ENCODE peak calls at places on chromosomes 13 and 19, in four cellular contexts. D is HTR-8/SVneo, X is mucosa of descending colon, S is hepatic stellate cell. R is an unnamed sample.
A peak's percentile ranks its signal among the peaks of the same experiment; 100 is the strongest.

GRCh38 chr13:79405831-79406596 is at the start of gene RBM26:
- DNase-seq in X (peak; percentile 97), S (peak; percentile 90), D (peak; percentile 73), R (peak; percentile 78)

GRCh38 chr19:33401683-33402420 is 28.3 kb downstream of the CEBPG start:
- DNase-seq in D (no peak), X (no peak), S (no peak), R (no peak)

GRCh38 chr19:55526216-55527196 is 10.4 kb downstream of the SBK2 start:
- DNase-seq in S (peak; percentile 77), D (no peak), X (peak; percentile 87), R (no peak)

GRCh38 chr13:27969073-27969865 is at the start of gene CDX2:
- DNase-seq in S (no peak), X (peak; percentile 93), D (no peak), R (no peak)

GRCh38 chr13:41543664-41544300 is 86.4 kb downstream of the RGCC start:
- DNase-seq in S (no peak), D (no peak), X (no peak), R (no peak)

GRCh38 chr19:34960103-34960805 is 3.8 kb downstream of the ZNF792 start:
- DNase-seq in S (peak; percentile 57), D (peak; percentile 61), X (no peak), R (no peak)

GRCh38 chr13:60887711-60888110 is 490.7 kb downstream of the TDRD3 start:
- DNase-seq in S (no peak), X (no peak), D (no peak), R (no peak)

GRCh38 chr19:12484011-12484370 is 625 bp downstream of the ZNF709 start:
- DNase-seq in D (no peak), X (no peak), S (peak; percentile 11), R (no peak)

GRCh38 chr13:106602178-106602577 is 34.2 kb upstream of the ARGLU1 start:
- DNase-seq in D (no peak), S (no peak), X (peak; percentile 39), R (no peak)

GRCh38 chr13:98060282-98060681 is 82.6 kb upstream of the FARP1 start:
- DNase-seq in D (no peak), S (no peak), X (no peak), R (no peak)

GRCh38 chr19:35291916-35292315 is at the start of gene MAG:
- DNase-seq in S (no peak), X (no peak), D (no peak), R (no peak)

GRCh38 chr19:16449330-16449961 is 22.3 kb downstream of the EPS15L1 start:
- DNase-seq in D (no peak), S (peak; percentile 29), X (no peak), R (no peak)

GRCh38 chr13:104114111-104114510 is 1047.9 kb upstream of the SLC10A2 start:
- DNase-seq in D (no peak), S (no peak), X (no peak), R (no peak)

GRCh38 chr13:113145911-113146598 is 12.4 kb upstream of the PROZ start:
- DNase-seq in D (no peak), S (no peak), X (no peak), R (no peak)

GRCh38 chr19:948842-949496 is 23.1 kb downstream of the ARID3A start:
- DNase-seq in D (no peak), X (no peak), S (no peak), R (no peak)

GRCh38 chr19:3210347-3211017 is 14.0 kb upstream of the CELF5 start:
- DNase-seq in X (peak; percentile 76), D (peak; percentile 35), S (peak; percentile 78), R (no peak)

GRCh38 chr13:112445411-112446271 is 69.5 kb downstream of the SPACA7 start:
- DNase-seq in X (no peak), D (no peak), S (no peak), R (no peak)

GRCh38 chr19:35266904-35267817 is 1.6 kb upstream of the USF2 start:
- DNase-seq in X (peak; percentile 59), D (no peak), S (peak; percentile 52), R (no peak)

GRCh38 chr19:48963371-48964204 is 1.5 kb upstream of the FTL start:
- DNase-seq in D (peak; percentile 84), X (peak; percentile 83), S (peak; percentile 85), R (no peak)

GRCh38 chr13:109163052-109163413 is 533.6 kb downstream of the MYO16 start:
- DNase-seq in D (no peak), S (no peak), X (no peak), R (no peak)

GRCh38 chr13:112113355-112113754 is 46.4 kb downstream of the SOX1 start:
- DNase-seq in X (peak; percentile 61), D (no peak), S (no peak), R (no peak)

GRCh38 chr13:50283017-50283416 is 267.8 kb downstream of the KCNRG start:
- DNase-seq in S (no peak), D (no peak), X (no peak), R (no peak)

GRCh38 chr19:18833849-18834643 is 2.3 kb downstream of the UPF1 start:
- DNase-seq in X (peak; percentile 71), D (no peak), S (no peak), R (no peak)

GRCh38 chr19:7528522-7529245 is 6.3 kb downstream of the MCOLN1 start:
- DNase-seq in X (no peak), D (no peak), S (no peak), R (no peak)

GRCh38 chr19:19460761-19461265 is 54.5 kb downstream of the TSSK6 start:
- DNase-seq in D (no peak), S (peak; percentile 79), X (peak; percentile 36), R (no peak)

GRCh38 chr13:66137384-66137783 is 1092.8 kb downstream of the PCDH9 start:
- DNase-seq in S (no peak), X (no peak), D (no peak), R (no peak)

GRCh38 chr19:40502647-40503046 is 35.8 kb downstream of the SPTBN4 start:
- DNase-seq in X (peak; percentile 31), D (no peak), S (no peak), R (no peak)

GRCh38 chr13:80502359-80502758 is 161.4 kb upstream of the SPRY2 start:
- DNase-seq in D (no peak), S (no peak), X (no peak), R (no peak)

GRCh38 chr19:2154587-2155075 is 3.3 kb upstream of the AP3D1 start:
- DNase-seq in S (peak; percentile 47), D (no peak), X (peak; percentile 49), R (no peak)

GRCh38 chr13:22874839-22875238 is 305.9 kb upstream of the SGCG start:
- DNase-seq in S (no peak), X (no peak), D (no peak), R (no peak)

GRCh38 chr13:86882107-86882506 is 789.1 kb upstream of the SLITRK5 start:
- DNase-seq in D (no peak), X (no peak), S (no peak), R (no peak)

GRCh38 chr19:19113040-19113541 is 25.2 kb downstream of the TMEM161A start:
- DNase-seq in D (peak; percentile 37), S (peak; percentile 50), X (no peak), R (no peak)

GRCh38 chr19:44212865-44213346 is 574 bp downstream of the ZNF227 start:
- DNase-seq in S (peak; percentile 17), D (peak; percentile 8), X (no peak), R (peak; percentile 5)

GRCh38 chr13:91185294-91185863 is 162.1 kb upstream of the MIR17HG start:
- DNase-seq in D (peak; percentile 10), S (no peak), X (no peak), R (no peak)

GRCh38 chr13:28100149-28101121 is at the start of gene FLT3:
- DNase-seq in S (peak; percentile 16), X (peak; percentile 30), D (peak; percentile 25), R (no peak)

R was measured in pulmonary artery endothelial cell.